ENCODE peak calls at places on chromosomes 5 and 9, in four cellular contexts. Z is brain microvascular endothelial cell, D is SK-N-SH, V is left ventricle myocardium inferior. N is an unnamed sample.

GRCh38 chr5:74877624-74878304 is 11.6 kb upstream of the FAM169A start:
- DNase-seq in Z (no peak), D (no peak), V (no peak), N (no peak)

GRCh38 chr5:150146862-150147579 is 8.6 kb downstream of the PDGFRB start:
- DNase-seq in Z (no peak), D (peak), V (no peak), N (no peak)

GRCh38 chr5:68010740-68011139 is 204.8 kb upstream of the PIK3R1 start:
- DNase-seq in Z (no peak), D (no peak), V (no peak), N (no peak)

GRCh38 chr9:23291001-23291400 is 535.0 kb downstream of the ELAVL2 start:
- DNase-seq in Z (no peak), D (no peak), V (no peak), N (no peak)

GRCh38 chr5:35741126-35741711 is 115.5 kb upstream of the IL7R start:
- DNase-seq in Z (no peak), D (no peak), V (no peak), N (no peak)

GRCh38 chr5:74196233-74196632 is 444.3 kb downstream of the ENC1 start:
- DNase-seq in Z (no peak), D (no peak), V (no peak), N (no peak)

GRCh38 chr5:122493776-122494518 is 181.9 kb downstream of the SNCAIP start:
- DNase-seq in Z (no peak), D (peak), V (no peak), N (no peak)

GRCh38 chr5:96567188-96567587 is 95.0 kb upstream of the CAST start:
- DNase-seq in Z (peak), D (no peak), V (no peak), N (no peak)

GRCh38 chr5:169197343-169197742 is 103.6 kb downstream of the SLIT3 start:
- DNase-seq in Z (no peak), D (no peak), V (no peak), N (no peak)

GRCh38 chr5:124652514-124652819 is 94.0 kb downstream of the ZNF608 start:
- DNase-seq in Z (no peak), D (no peak), V (no peak), N (no peak)

GRCh38 chr5:78065073-78065472 is 229.4 kb downstream of the AP3B1 start:
- DNase-seq in Z (no peak), D (no peak), V (no peak), N (no peak)

GRCh38 chr9:133873006-133873780 is 118.9 kb downstream of the VAV2 start:
- DNase-seq in Z (no peak), D (peak), V (no peak), N (no peak)

GRCh38 chr5:53194086-53194485 is 84.5 kb upstream of the MOCS2 start:
- DNase-seq in Z (no peak), D (no peak), V (no peak), N (no peak)

GRCh38 chr5:1167361-1167727 is 34.1 kb upstream of the SLC6A19 start:
- DNase-seq in Z (no peak), D (no peak), V (no peak), N (no peak)

GRCh38 chr5:114305402-114306207 is 56.3 kb upstream of the KCNN2 start:
- DNase-seq in Z (peak), D (no peak), V (no peak), N (no peak)

GRCh38 chr9:114914139-114914538 is 16.3 kb downstream of the TNFSF8 start:
- DNase-seq in Z (no peak), D (no peak), V (no peak), N (no peak)

GRCh38 chr9:33103381-33104110 is 27.1 kb upstream of the SMU1 start:
- DNase-seq in Z (no peak), D (no peak), V (no peak), N (no peak)

GRCh38 chr5:17694922-17695321 is 60.7 kb downstream of the TAF11L14 start:
- DNase-seq in Z (no peak), D (no peak), V (no peak), N (no peak)

GRCh38 chr5:150320048-150320555 is 17.4 kb upstream of the ARSI start:
- DNase-seq in Z (peak), D (no peak), V (peak), N (peak)

GRCh38 chr5:133944263-133945230 is 23.9 kb downstream of the C5orf15 start:
- DNase-seq in Z (peak), D (peak), V (no peak), N (no peak)

DNA sequence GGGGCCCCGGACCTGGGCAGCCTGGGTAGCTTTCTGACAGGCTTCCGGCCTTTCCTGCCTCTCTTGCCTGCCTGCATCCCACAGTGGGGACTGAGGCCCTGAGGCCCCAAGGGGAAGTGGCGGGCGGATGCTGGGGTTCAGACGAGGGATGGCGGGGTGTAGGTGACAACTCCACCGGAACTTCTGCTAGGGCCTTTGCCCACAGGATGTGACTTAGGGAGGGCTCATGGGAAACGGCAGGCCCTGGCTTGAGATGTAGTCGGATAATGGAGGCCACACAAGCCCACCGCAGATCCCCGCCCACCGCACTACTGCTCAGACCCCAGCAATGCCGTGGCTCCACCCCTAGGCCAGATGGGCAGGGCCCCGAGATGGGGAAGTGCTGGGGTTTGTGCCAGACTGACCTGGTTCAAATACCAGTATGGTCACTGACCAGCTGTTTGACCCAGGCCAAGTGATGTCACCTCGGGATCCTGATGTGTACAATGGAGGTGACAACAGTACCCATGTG is 2.7 kb upstream of the CDK9 start:
- DNase-seq in Z (no peak), D (no peak), V (peak), N (no peak)
- H3K4me3 ChIP-seq in Z (no peak), D (no peak), V (no peak), N (no peak)

DNA sequence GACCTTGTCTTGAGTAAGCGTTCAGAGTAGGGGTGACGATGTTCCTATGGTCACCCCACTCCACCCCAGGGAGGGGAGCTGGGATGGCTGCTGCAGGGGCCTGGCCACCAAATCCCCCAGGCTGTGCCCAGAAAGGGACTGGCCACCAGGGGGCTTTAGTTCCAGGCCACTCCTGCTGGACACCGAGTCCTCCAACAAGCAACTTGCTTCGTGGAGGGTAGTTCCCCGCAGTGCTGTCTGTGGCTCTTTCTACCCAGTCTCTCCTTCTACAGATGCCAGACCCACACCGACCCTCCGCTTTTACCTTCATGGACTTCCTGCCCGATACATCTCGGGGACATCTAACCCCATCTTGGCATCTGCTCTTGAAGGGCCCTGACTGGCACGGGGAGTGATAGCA is 35.7 kb upstream of the GABRP start:
- DNase-seq in Z (peak), D (peak), V (no peak), N (no peak)
- TF ChIP-seq CTCF in Z (peak), D (peak), V (peak), N (peak)

GRCh38 chr9:93121316-93122241 is 12.5 kb downstream of the NINJ1 start:
- DNase-seq in Z (no peak), D (no peak), V (peak), N (no peak)

GRCh38 chr9:93120846-93121315 is 13.2 kb downstream of the NINJ1 start:
- DNase-seq in Z (no peak), D (no peak), V (peak), N (no peak)

GRCh38 chr9:93123561-93124283 is 10.3 kb downstream of the NINJ1 start:
- DNase-seq in Z (no peak), D (peak), V (no peak), N (no peak)

GRCh38 chr9:93124793-93125192 is 9.3 kb downstream of the NINJ1 start:
- DNase-seq in Z (no peak), D (no peak), V (no peak), N (no peak)

DNA sequence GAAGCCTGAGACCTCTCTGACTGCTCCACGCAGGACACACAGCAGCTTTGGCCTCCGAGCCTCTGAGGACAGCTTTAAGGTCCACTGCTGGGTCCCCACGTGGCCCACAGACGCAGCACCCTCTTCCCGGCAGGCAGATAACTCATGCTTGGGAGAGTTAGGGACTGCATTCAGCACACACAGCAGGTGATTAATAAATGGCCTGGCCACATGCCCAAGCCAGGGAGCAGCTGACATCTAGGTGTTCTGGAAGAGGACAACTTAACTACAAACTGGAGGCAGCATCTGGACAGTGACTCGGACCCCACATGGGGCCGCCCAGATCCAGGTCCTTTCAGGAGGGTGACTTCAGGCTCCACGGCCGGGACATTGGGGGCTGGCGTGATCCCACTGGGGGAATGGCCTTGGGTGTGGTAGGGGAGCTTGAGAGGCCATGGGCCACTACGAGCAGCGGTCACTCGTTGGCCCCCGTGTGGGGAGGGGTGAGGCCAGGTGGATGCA is 11.3 kb downstream of the NINJ1 start:
- DNase-seq in Z (no peak), D (no peak), V (no peak), N (no peak)
- H3K4me3 ChIP-seq in Z (no peak), D (no peak), V (no peak), N (no peak)

GRCh38 chr9:122095010-122095767 is 2.1 kb upstream of the TTLL11 start:
- DNase-seq in Z (peak), D (peak), V (no peak), N (peak)

GRCh38 chr9:122091682-122092592 is 1.2 kb downstream of the TTLL11 start:
- DNase-seq in Z (no peak), D (no peak), V (no peak), N (no peak)

GRCh38 chr9:122090287-122090883 is 2.7 kb downstream of the TTLL11 start:
- DNase-seq in Z (no peak), D (no peak), V (no peak), N (no peak)

GRCh38 chr9:122090981-122091380 is 2.1 kb downstream of the TTLL11 start:
- DNase-seq in Z (no peak), D (no peak), V (no peak), N (no peak)

GRCh38 chr9:122092611-122093506 is at the start of gene TTLL11:
- DNase-seq in Z (peak), D (peak), V (peak), N (peak)
- TF ChIP-seq CTCF in Z (no peak), D (no peak), V (no peak), N (no peak)

DNA sequence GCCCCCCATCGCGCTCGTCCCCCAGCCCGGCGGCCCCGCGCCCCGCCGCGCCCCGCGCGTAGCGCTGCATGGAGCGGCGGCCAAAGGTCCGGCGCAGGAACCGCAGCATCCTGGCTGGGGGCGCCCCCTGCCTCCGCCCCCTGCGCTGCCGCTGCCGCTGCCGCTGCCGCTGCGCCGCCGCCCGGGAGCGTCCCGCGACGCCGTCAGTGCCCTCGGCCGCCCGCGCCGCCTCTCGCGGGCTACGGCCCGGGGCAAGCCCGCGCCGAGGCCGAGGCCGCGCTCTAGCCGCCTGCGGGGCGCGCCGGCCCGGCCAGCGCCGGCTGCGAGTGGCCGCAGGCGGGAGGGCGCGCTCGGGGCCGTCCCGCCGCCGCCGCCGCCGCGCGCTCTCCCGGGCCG is 523 bp downstream of the EPB41L4B start:
- DNase-seq in Z (no peak), D (peak), V (no peak), N (no peak)
- H3K4me3 ChIP-seq in Z (no peak), D (no peak), V (peak), N (no peak)

GRCh38 chr9:123073991-123074422 is 40.5 kb downstream of the GPR21 start:
- DNase-seq in Z (no peak), D (no peak), V (no peak), N (no peak)
- TF ChIP-seq CTCF in Z (peak), D (no peak), V (no peak), N (peak)

GRCh38 chr9:21804336-21804735 is 1.9 kb downstream of the MTAP start:
- DNase-seq in Z (no peak), D (no peak), V (no peak), N (no peak)
- H3K4me3 ChIP-seq in Z (peak), D (no peak), V (peak), N (peak)

GRCh38 chr5:3512291-3512690 is 83.3 kb upstream of the IRX1 start:
- DNase-seq in Z (no peak), D (no peak), V (no peak), N (no peak)

GRCh38 chr5:3510642-3511041 is 85.0 kb upstream of the IRX1 start:
- DNase-seq in Z (no peak), D (no peak), V (no peak), N (no peak)

GRCh38 chr5:3511774-3512173 is 83.9 kb upstream of the IRX1 start:
- DNase-seq in Z (no peak), D (no peak), V (no peak), N (no peak)

DNA sequence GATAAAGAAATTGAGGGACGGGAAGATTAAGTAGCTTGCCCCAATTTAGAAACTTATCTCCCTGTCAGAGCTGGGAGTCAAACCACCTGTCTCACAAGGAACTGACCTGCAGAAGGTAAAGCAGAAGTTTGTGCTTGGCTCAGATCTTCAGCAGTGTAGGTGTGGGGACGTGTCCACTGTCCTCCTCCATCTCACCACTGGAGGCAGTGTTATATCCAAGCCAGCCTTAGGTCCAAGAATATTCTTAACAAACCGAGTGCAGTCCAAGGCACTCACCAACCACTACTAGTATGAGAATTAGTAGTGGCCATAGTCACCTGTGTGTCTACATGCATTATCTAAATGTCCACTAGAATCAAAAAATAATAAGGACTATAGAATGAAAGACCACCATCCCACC is 86.3 kb upstream of the IRX1 start:
- DNase-seq in Z (no peak), D (peak), V (no peak), N (no peak)
- TF ChIP-seq CTCF in Z (no peak), D (peak), V (peak), N (no peak)